ENCODE peak calls at places on chromosomes 2 and 18, in six cellular contexts. K is cardiac muscle cell, Q is upper lobe of right lung, B is IMR-90, F is dorsolateral prefrontal cortex, C is sigmoid colon. V is an unnamed sample.

GRCh38 chr2:71466301-71467179 is 13.2 kb downstream of the DYSF start:
- DNase-seq in C (no peak), B (no peak), F (peak; percentile 22), K (peak; percentile 91), Q (peak; percentile 71), V (peak; percentile 23)

GRCh38 chr2:20744366-20745335 is 77.7 kb downstream of the GDF7 start:
- DNase-seq in B (no peak), Q (no peak), K (no peak), C (no peak), F (no peak), V (no peak)

GRCh38 chr2:47867205-47867604 is 39.1 kb downstream of the FBXO11 start:
- DNase-seq in B (peak; percentile 75), C (no peak), K (peak; percentile 14), Q (no peak), F (no peak), V (peak; percentile 15)

GRCh38 chr2:103268841-103269498 is 507.1 kb downstream of the TMEM182 start:
- DNase-seq in B (no peak), Q (no peak), F (no peak), K (no peak), C (no peak), V (no peak)

GRCh38 chr2:160836755-160837154 is 323.5 kb upstream of the TANK start:
- DNase-seq in C (no peak), F (no peak), B (peak; percentile 96), Q (no peak), K (peak; percentile 3), V (peak; percentile 40)

GRCh38 chr2:232491139-232491780 is 3.6 kb upstream of the ECEL1 start:
- DNase-seq in K (no peak), Q (peak; percentile 54), F (no peak), C (peak; percentile 28), B (no peak), V (no peak)

GRCh38 chr2:128602038-128602698 is 283.5 kb upstream of the HS6ST1 start:
- DNase-seq in K (no peak), B (no peak), Q (peak; percentile 35), F (no peak), C (peak; percentile 57), V (no peak)

GRCh38 chr2:102789349-102790085 is 27.7 kb downstream of the TMEM182 start:
- DNase-seq in F (no peak), Q (no peak), K (no peak), C (no peak), B (no peak), V (no peak)

GRCh38 chr2:2872309-2872617 is 505.4 kb downstream of the EIPR1 start:
- DNase-seq in B (no peak), K (no peak), C (no peak), F (no peak), Q (no peak), V (no peak)

GRCh38 chr2:126885701-126886121 is 13.0 kb upstream of the TEX51 start:
- DNase-seq in Q (peak; percentile 61), C (peak; percentile 72), F (no peak), K (no peak), B (peak; percentile 28), V (no peak)

GRCh38 chr2:203500951-203501350 is 34.1 kb downstream of the RAPH1 start:
- DNase-seq in B (no peak), K (no peak), C (no peak), F (no peak), Q (no peak), V (no peak)

GRCh38 chr2:198376677-198377076 is 572.3 kb downstream of the PLCL1 start:
- DNase-seq in K (no peak), B (peak; percentile 2), Q (no peak), C (no peak), F (no peak), V (no peak)

GRCh38 chr2:101624706-101625332 is 72.7 kb upstream of the MAP4K4 start:
- DNase-seq in C (no peak), K (no peak), F (no peak), B (no peak), Q (no peak), V (no peak)

GRCh38 chr2:106285237-106285829 is 91.2 kb upstream of the UXS1 start:
- DNase-seq in Q (no peak), C (no peak), K (no peak), B (no peak), F (no peak), V (no peak)

GRCh38 chr18:46536215-46536874 is 120.7 kb downstream of the LOXHD1 start:
- DNase-seq in Q (no peak), F (peak; percentile 19), B (no peak), C (no peak), K (no peak), V (peak; percentile 49)

GRCh38 chr2:240225116-240225515 is 84.7 kb upstream of the OTOS start:
- DNase-seq in Q (no peak), F (no peak), C (peak; percentile 41), K (no peak), B (no peak), V (no peak)

DNA sequence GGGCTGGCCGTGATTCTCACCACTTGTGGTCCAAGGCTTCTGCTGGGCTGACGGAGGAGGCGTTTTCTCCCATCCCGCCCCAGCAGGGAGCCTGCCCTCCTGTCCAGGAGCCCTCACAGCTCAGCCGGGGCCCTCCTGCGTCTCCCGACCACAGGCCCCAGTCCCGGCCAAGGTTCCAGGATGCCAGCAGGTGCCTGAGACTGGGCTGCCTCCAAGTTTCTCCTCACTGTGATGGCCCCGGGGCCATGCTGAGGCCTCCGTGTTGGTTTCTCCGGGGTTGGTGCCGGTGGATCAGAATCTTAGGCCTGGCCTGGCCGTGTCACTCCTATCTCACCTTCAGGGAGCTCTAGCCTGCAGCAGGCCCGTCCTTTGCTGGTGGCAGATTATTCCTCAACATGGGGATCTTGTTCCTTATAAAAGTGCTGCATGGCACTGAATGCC is 5.9 kb downstream of the KCNG2 start:
- DNase-seq in B (no peak), C (peak; percentile 53), F (no peak), Q (peak; percentile 49), K (no peak), V (no peak)
- H3K27me3 ChIP-seq in B (peaks cover 13% of the 10 kb centered on the region), C (no peaks in the 10 kb centered on the region), F (peaks cover 23% of the 10 kb centered on the region), Q (peaks cover 27% of the 10 kb centered on the region), K (peaks cover 42% of the 10 kb centered on the region), V (peaks cover 19% of the 10 kb centered on the region)

GRCh38 chr2:199465390-199465789 is 7.7 kb upstream of the SATB2 start:
- DNase-seq in Q (no peak), C (no peak), B (no peak), K (no peak), F (no peak), V (no peak)

GRCh38 chr2:199463000-199463692 is 5.4 kb upstream of the SATB2 start:
- DNase-seq in B (peak; percentile 47), F (peak; percentile 72), C (peak; percentile 70), K (peak; percentile 87), Q (peak; percentile 88), V (peak; percentile 84)

GRCh38 chr2:199462167-199462976 is 4.6 kb upstream of the SATB2 start:
- DNase-seq in F (no peak), B (no peak), C (no peak), Q (no peak), K (no peak), V (no peak)

GRCh38 chr2:199464614-199465352 is 7.0 kb upstream of the SATB2 start:
- DNase-seq in K (no peak), F (no peak), Q (no peak), B (no peak), C (no peak), V (no peak)

DNA sequence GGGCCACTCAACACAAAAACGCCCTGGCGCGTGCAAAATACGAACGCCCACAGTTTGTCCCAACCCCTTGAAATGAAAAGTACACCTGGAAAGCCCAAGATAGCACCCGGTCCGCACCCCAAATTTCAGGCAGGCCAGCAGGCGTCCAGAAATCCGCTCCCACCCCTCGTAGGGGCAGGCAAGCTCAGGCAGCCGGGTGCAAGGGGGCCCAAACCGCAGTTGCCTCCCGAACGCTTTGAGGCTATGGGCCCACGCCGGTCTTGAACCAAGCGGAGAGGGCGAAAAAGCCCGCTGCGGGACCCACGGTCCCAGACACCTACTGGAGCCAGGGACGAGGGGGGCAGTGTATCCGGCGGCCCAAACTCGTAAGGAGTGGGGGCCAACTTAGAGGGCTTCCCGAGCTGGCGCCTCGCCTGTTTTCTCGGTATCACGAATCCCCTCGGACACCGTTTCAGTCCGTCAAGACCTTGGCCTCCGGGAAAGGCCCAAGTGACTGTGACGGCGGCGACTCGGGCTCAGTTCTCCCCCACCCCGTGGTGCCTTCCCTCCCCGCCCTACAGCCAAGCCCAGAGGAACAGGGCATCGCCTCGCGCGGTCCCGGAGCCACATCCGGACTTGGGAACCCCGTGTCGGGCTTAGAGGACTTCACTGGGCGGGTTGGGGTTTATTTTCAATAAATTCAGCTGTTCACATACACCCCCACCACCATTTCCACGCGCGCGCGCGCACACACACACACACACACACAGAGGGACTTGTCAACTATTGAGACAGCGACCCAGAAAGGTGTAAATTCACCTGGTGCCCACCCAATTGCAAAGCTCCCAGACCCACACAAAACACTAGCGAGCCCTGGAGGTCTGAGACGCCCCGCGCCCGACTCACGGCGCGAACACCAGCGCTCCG is 6.2 kb upstream of the SATB2 start:
- DNase-seq in F (peak; percentile 20), C (no peak), Q (no peak), B (no peak), K (no peak), V (peak; percentile 35)
- TF ChIP-seq CTCF in F (peak; percentile 17), C (no peak), Q (no peak), B (no peak), K (no peak), V (no peak)

GRCh38 chr2:196183528-196184231 is 12.3 kb upstream of the STK17B start:
- DNase-seq in F (no peak), C (no peak), B (no peak), Q (no peak), K (no peak), V (no peak)

GRCh38 chr2:196183172-196183473 is 11.7 kb upstream of the STK17B start:
- DNase-seq in K (no peak), B (no peak), Q (no peak), F (no peak), C (no peak), V (no peak)

GRCh38 chr2:196186266-196186980 is 15.0 kb upstream of the STK17B start:
- DNase-seq in C (no peak), Q (no peak), K (no peak), B (no peak), F (no peak), V (no peak)

GRCh38 chr2:196182439-196183171 is 11.2 kb upstream of the STK17B start:
- DNase-seq in F (no peak), B (no peak), K (no peak), Q (no peak), C (no peak), V (peak; percentile 48)

GRCh38 chr2:196184919-196185318 is 13.5 kb upstream of the STK17B start:
- DNase-seq in Q (no peak), B (no peak), C (no peak), F (no peak), K (no peak), V (no peak)
- H3K27ac ChIP-seq in Q (no peak overlapping the region), B (no peak overlapping the region), C (no peak overlapping the region), F (no peak overlapping the region), K (no peak overlapping the region), V (no peak overlapping the region)

DNA sequence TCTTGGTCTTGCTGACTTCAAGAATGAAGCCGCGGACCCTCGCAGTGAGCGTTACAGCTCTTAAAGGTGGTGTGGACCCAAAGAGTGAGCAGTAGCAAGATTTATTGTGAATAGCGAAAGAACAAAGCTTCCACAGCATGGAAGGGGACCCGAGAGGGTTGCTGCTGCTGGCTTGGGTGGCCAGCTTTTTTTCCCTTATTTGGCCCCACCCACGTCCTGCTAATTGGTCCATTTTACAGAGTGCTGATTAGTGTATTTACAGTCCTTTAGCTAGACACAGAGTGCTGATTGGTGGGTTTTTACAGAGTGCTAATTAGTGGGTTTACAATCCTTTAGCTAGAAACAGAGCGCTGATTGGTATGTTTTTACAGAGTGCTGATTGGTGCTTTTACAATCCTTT is 88.0 kb upstream of the LTBP1 start:
- DNase-seq in B (no peak), C (no peak), F (no peak), Q (no peak), K (no peak), V (no peak)
- H3K27me3 ChIP-seq in B (no peaks in the 10 kb centered on the region), C (no peaks in the 10 kb centered on the region), F (no peaks in the 10 kb centered on the region), Q (no peaks in the 10 kb centered on the region), K (no peaks in the 10 kb centered on the region), V (no peaks in the 10 kb centered on the region)